ENCODE peak calls at places on chromosome 17, in nine cellular contexts. E, H, F, V, B, A, P, Y and N are unnamed samples.

GRCh38 chr17:70913086-70913485 is 743.8 kb downstream of the KCNJ2 start:
- DNase-seq in E (no peak), H (no peak), F (no peak), V (no peak), B (no peak), A (no peak), P (no peak), Y (no peak), N (no peak)

GRCh38 chr17:14038206-14038605 is 31.1 kb upstream of the COX10 start:
- DNase-seq in E (no peak), H (no peak), F (no peak), V (no peak), B (no peak), A (no peak), P (no peak), Y (no peak), N (no peak)

GRCh38 chr17:73841431-73842060 is 197.3 kb upstream of the SDK2 start:
- DNase-seq in E (no peak), H (no peak), F (no peak), V (peak), B (no peak), A (no peak), P (no peak), Y (no peak), N (no peak)

GRCh38 chr17:76775021-76775420 is 37.1 kb downstream of the MFSD11 start:
- DNase-seq in E (no peak), H (no peak), F (no peak), V (no peak), B (no peak), A (no peak), P (no peak), Y (no peak), N (no peak)

GRCh38 chr17:50564916-50565315 is 4.4 kb downstream of the CACNA1G start:
- DNase-seq in E (peak), H (no peak), F (no peak), V (peak), B (no peak), A (no peak), P (no peak), Y (peak), N (peak)

GRCh38 chr17:44605116-44605505 is 47.8 kb downstream of the FZD2 start:
- DNase-seq in E (no peak), H (no peak), F (no peak), V (no peak), B (no peak), A (no peak), P (no peak), Y (no peak), N (no peak)

GRCh38 chr17:19389386-19389785 is 2.4 kb upstream of the MFAP4 start:
- DNase-seq in E (no peak), H (no peak), F (no peak), V (no peak), B (no peak), A (no peak), P (no peak), Y (no peak), N (no peak)

GRCh38 chr17:1529863-1530262 is 13.5 kb upstream of the INPP5K start:
- DNase-seq in E (no peak), H (peak), F (no peak), V (no peak), B (no peak), A (no peak), P (no peak), Y (no peak), N (no peak)

GRCh38 chr17:4944163-4944553 is 4.1 kb downstream of the RNF167 start:
- DNase-seq in E (no peak), H (no peak), F (no peak), V (peak), B (peak), A (no peak), P (no peak), Y (no peak), N (no peak)

GRCh38 chr17:43994272-43995149 is 9.9 kb upstream of the NAGS start:
- DNase-seq in E (peak), H (peak), F (no peak), V (peak), B (peak), A (peak), P (no peak), Y (no peak), N (peak)

GRCh38 chr17:14201087-14201486 is 35.6 kb downstream of the CDRT15 start:
- DNase-seq in E (no peak), H (no peak), F (no peak), V (no peak), B (no peak), A (no peak), P (no peak), Y (no peak), N (no peak)

GRCh38 chr17:32955155-32955554 is 27.2 kb downstream of the TMEM98 start:
- DNase-seq in E (no peak), H (no peak), F (no peak), V (no peak), B (no peak), A (no peak), P (no peak), Y (no peak), N (no peak)

GRCh38 chr17:65064452-65065019 is 8.0 kb upstream of the GNA13 start:
- DNase-seq in E (no peak), H (no peak), F (peak), V (no peak), B (no peak), A (no peak), P (peak), Y (no peak), N (no peak)

GRCh38 chr17:82551779-82552457 is 32.4 kb downstream of the FOXK2 start:
- DNase-seq in E (peak), H (peak), F (peak), V (peak), B (peak), A (peak), P (no peak), Y (peak), N (peak)

GRCh38 chr17:38341035-38341721 is 2.6 kb downstream of the GPR179 start:
- DNase-seq in E (peak), H (no peak), F (no peak), V (no peak), B (no peak), A (peak), P (no peak), Y (peak), N (peak)

GRCh38 chr17:51258756-51259573 is 884 bp downstream of the MBTD1 start:
- DNase-seq in E (no peak), H (no peak), F (no peak), V (peak), B (peak), A (peak), P (no peak), Y (no peak), N (peak)

GRCh38 chr17:35423761-35424160 is 8.5 kb downstream of the SLFN12 start:
- DNase-seq in E (no peak), H (no peak), F (no peak), V (no peak), B (no peak), A (no peak), P (no peak), Y (no peak), N (no peak)

GRCh38 chr17:73552300-73553088 is 91.8 kb downstream of the SDK2 start:
- DNase-seq in E (no peak), H (no peak), F (no peak), V (no peak), B (no peak), A (no peak), P (no peak), Y (no peak), N (no peak)

GRCh38 chr17:29723283-29724047 is 100.8 kb upstream of the CORO6 start:
- DNase-seq in E (no peak), H (no peak), F (no peak), V (peak), B (peak), A (no peak), P (no peak), Y (no peak), N (no peak)
- H3K4me3 ChIP-seq in E (peak), H (no peak), F (no peak), V (peak), B (peak), A (no peak), P (no peak), Y (no peak), N (no peak)

DNA sequence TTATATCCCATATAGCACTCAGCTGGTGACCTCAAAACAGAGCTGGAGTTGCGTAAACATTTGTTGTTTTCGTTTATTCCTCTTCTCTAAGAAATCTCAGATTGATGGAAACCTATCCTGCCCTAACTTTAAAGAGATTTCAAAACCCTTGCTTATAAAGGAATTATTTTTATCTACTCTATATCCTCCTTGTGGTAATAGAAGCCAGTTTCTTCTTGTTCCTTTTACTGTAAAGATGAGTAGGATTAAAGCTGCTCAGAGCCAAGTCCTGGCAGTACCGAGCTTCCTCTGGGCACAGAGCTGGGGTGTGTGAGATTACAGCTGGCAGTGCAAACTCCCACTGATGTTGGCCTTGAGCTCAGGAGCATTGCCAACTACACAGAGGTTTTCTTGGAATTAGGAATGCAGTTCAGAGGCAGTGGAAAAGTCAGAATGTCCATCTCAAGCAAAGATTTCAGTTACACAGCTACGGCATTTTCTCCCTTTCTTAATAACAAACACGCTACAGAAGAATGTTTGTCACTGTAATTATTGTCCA is 1.4 kb downstream of the KCTD2 start:
- DNase-seq in E (no peak), H (no peak), F (no peak), V (peak), B (no peak), A (no peak), P (no peak), Y (no peak), N (peak)
- H3K4me3 ChIP-seq in E (peak), H (no peak), F (peak), V (peak), B (peak), A (peak), P (peak), Y (peak), N (peak)

GRCh38 chr17:58417300-58418092 is at the start of gene RNF43:
- DNase-seq in E (peak), H (peak), F (peak), V (peak), B (peak), A (peak), P (peak), Y (peak), N (peak)

GRCh38 chr17:58414596-58414997 is 2.7 kb downstream of the RNF43 start:
- DNase-seq in E (no peak), H (no peak), F (no peak), V (no peak), B (no peak), A (no peak), P (no peak), Y (no peak), N (no peak)

GRCh38 chr17:58415371-58416055 is 1.8 kb downstream of the RNF43 start:
- DNase-seq in E (peak), H (no peak), F (no peak), V (no peak), B (peak), A (no peak), P (no peak), Y (no peak), N (peak)

GRCh38 chr17:58416937-58417299 is 416 bp downstream of the RNF43 start:
- DNase-seq in E (no peak), H (no peak), F (no peak), V (no peak), B (no peak), A (no peak), P (no peak), Y (no peak), N (no peak)

DNA sequence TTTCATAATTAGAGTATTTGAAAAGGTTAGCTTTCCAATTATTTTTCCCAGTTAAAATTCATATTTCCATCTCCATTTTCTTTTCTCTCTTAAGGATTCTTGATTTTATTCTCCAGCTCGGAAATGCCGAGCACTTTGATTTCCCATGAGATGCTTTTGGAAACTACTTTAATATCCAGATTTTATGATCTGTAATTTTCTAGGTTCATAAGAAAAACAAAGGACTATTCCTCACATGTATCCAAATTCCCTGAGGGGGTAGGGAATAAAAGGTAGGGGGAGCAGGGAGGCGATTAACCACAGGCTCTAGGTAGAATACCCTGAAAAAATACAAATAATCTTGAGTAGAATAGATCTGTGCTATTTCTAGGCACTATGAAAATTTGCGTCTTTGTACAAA is 938 bp downstream of the RNF43 start:
- DNase-seq in E (no peak), H (no peak), F (no peak), V (no peak), B (no peak), A (no peak), P (no peak), Y (no peak), N (no peak)
- H3K4me3 ChIP-seq in E (peak), H (no peak), F (no peak), V (no peak), B (peak), A (peak), P (peak), Y (peak), N (peak)

DNA sequence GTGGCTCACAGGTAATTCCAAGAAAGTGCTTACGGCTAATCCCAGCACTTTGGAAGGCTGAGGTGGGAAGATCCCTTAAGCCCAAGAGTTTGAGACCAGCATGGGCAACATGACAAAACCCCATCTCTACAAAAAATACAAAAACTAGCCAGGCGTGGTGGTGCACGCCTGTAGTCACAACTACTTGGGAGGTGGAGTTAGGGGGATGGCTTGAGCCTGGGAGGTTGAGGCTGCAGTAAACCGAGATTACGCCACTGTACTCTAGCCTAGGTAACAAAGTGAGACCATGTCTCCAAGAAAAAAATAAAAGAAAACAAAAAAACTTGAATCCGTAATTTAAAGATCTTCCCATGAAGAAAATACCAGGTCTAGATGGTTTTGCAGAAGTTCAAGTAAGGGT is 5.0 kb downstream of the ICAM2 start:
- DNase-seq in E (no peak), H (no peak), F (no peak), V (no peak), B (no peak), A (no peak), P (no peak), Y (no peak), N (no peak)
- H3K4me3 ChIP-seq in E (peak), H (no peak), F (no peak), V (no peak), B (peak), A (no peak), P (no peak), Y (no peak), N (no peak)